ENCODE peak calls at places on chromosomes 5 and 9, in eight cellular contexts. One of them, this sample, is unnamed. For H3K36me3 and H3K27me3, the result is how much of the 10 kb centered on the place peaks cover.

GRCh38 chr5:31232273-31232888 is 38.9 kb downstream of the CDH6 start:
- DNase-seq in cardiac muscle cell: peak
- DNase-seq in iPS DF 6.9: peak
- DNase-seq in brain microvascular endothelial cell: peak
- DNase-seq in small intestine: peak
- DNase-seq in MM.1S: peak
- DNase-seq in CD8-positive, alpha-beta memory T cell: no peak
- DNase-seq in IMR-90: peak
- DNase-seq in this sample: peak

GRCh38 chr5:146345240-146345577 is 6.6 kb downstream of the POU4F3 start:
- DNase-seq in iPS DF 6.9: no peak
- DNase-seq in brain microvascular endothelial cell: no peak
- DNase-seq in small intestine: no peak
- DNase-seq in CD8-positive, alpha-beta memory T cell: no peak
- DNase-seq in IMR-90: no peak
- DNase-seq in cardiac muscle cell: no peak
- DNase-seq in MM.1S: no peak
- DNase-seq in this sample: peak

GRCh38 chr5:138533973-138534941 is 8.8 kb downstream of the ETF1 start:
- DNase-seq in iPS DF 6.9: no peak
- DNase-seq in cardiac muscle cell: no peak
- DNase-seq in small intestine: no peak
- DNase-seq in CD8-positive, alpha-beta memory T cell: no peak
- DNase-seq in IMR-90: no peak
- DNase-seq in brain microvascular endothelial cell: no peak
- DNase-seq in MM.1S: no peak
- DNase-seq in this sample: no peak

GRCh38 chr5:102545175-102545574 is 46.4 kb upstream of the SLCO6A1 start:
- DNase-seq in CD8-positive, alpha-beta memory T cell: no peak
- DNase-seq in iPS DF 6.9: peak
- DNase-seq in MM.1S: peak
- DNase-seq in brain microvascular endothelial cell: peak
- DNase-seq in cardiac muscle cell: peak
- DNase-seq in IMR-90: no peak
- DNase-seq in small intestine: no peak
- DNase-seq in this sample: peak

GRCh38 chr9:93133641-93134017 is 422 bp downstream of the NINJ1 start:
- DNase-seq in cardiac muscle cell: peak
- DNase-seq in CD8-positive, alpha-beta memory T cell: peak
- DNase-seq in MM.1S: peak
- DNase-seq in iPS DF 6.9: no peak
- DNase-seq in IMR-90: peak
- DNase-seq in small intestine: peak
- DNase-seq in brain microvascular endothelial cell: peak
- DNase-seq in this sample: peak

GRCh38 chr9:20980713-20981481 is 50.5 kb downstream of the HACD4 start:
- DNase-seq in cardiac muscle cell: peak
- DNase-seq in brain microvascular endothelial cell: peak
- DNase-seq in IMR-90: peak
- DNase-seq in MM.1S: no peak
- DNase-seq in small intestine: no peak
- DNase-seq in CD8-positive, alpha-beta memory T cell: no peak
- DNase-seq in iPS DF 6.9: no peak
- DNase-seq in this sample: no peak

GRCh38 chr9:123131258-123131657 is 97.8 kb downstream of the GPR21 start:
- DNase-seq in CD8-positive, alpha-beta memory T cell: no peak
- DNase-seq in brain microvascular endothelial cell: peak
- DNase-seq in small intestine: no peak
- DNase-seq in IMR-90: peak
- DNase-seq in iPS DF 6.9: no peak
- DNase-seq in MM.1S: no peak
- DNase-seq in cardiac muscle cell: peak
- DNase-seq in this sample: no peak

GRCh38 chr9:136666364-136667216 is 3.9 kb downstream of the EGFL7 start:
- DNase-seq in iPS DF 6.9: no peak
- DNase-seq in MM.1S: no peak
- DNase-seq in small intestine: no peak
- DNase-seq in IMR-90: no peak
- DNase-seq in cardiac muscle cell: no peak
- DNase-seq in brain microvascular endothelial cell: no peak
- DNase-seq in CD8-positive, alpha-beta memory T cell: no peak
- DNase-seq in this sample: peak

GRCh38 chr9:3875371-3876132 is 349.8 kb upstream of the RFX3 start:
- DNase-seq in brain microvascular endothelial cell: peak
- DNase-seq in small intestine: no peak
- DNase-seq in MM.1S: peak
- DNase-seq in cardiac muscle cell: peak
- DNase-seq in IMR-90: peak
- DNase-seq in CD8-positive, alpha-beta memory T cell: no peak
- DNase-seq in iPS DF 6.9: no peak
- DNase-seq in this sample: no peak

GRCh38 chr9:35814106-35814840 is 569 bp downstream of the HINT2 start:
- DNase-seq in MM.1S: peak
- DNase-seq in CD8-positive, alpha-beta memory T cell: peak
- DNase-seq in cardiac muscle cell: peak
- DNase-seq in IMR-90: peak
- DNase-seq in small intestine: peak
- DNase-seq in iPS DF 6.9: no peak
- DNase-seq in brain microvascular endothelial cell: no peak
- DNase-seq in this sample: peak

DNA sequence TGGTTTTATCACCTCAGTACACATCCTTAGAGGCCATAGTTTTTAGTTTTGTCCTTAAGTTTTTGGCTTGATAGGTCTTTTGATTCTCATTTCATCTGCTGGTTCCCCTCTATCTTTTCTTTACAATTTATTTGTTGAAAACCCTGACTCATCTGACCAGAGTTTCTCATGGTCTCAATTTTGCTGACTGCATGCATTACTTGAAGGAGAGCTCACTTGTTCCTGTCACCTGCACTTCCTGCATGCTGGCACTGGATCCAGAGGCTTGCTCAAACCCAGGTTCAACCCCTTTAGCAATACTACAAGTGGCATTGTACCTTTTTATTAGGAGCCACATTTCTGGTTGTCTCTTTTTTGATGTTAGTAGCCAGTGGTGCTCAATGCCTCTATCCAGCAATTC is 26.7 kb downstream of the FBXO10 start:
- DNase-seq in brain microvascular endothelial cell: no peak
- DNase-seq in small intestine: no peak
- DNase-seq in IMR-90: peak
- DNase-seq in CD8-positive, alpha-beta memory T cell: no peak
- DNase-seq in MM.1S: peak
- DNase-seq in cardiac muscle cell: no peak
- DNase-seq in iPS DF 6.9: no peak
- DNase-seq in this sample: no peak
- H3K4me3 ChIP-seq in brain microvascular endothelial cell: no peak
- H3K4me3 ChIP-seq in small intestine: no peak
- H3K4me3 ChIP-seq in IMR-90: no peak
- H3K4me3 ChIP-seq in CD8-positive, alpha-beta memory T cell: no peak
- H3K4me3 ChIP-seq in MM.1S: no peak
- H3K4me3 ChIP-seq in cardiac muscle cell: no peak
- H3K4me3 ChIP-seq in iPS DF 6.9: no peak
- H3K4me3 ChIP-seq in this sample: no peak

DNA sequence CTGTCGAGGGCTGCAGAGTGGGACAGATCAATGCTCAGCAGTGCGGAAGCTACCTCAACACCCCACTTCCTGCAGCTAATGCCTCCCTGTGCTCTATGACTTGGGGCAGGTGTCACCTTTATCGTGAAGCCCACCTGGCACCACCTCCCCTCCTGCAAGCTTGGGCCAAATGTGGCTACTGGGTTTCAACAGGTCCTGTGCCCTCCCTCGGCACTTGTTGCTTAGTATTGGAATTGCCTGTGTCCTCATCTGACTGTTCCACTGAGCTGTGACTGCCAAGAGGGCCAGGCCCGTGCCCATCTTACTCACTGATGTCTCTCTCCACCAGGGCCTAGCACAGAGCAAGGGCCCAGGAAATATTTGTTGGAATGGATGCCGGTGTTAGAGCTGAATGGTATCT is 9.4 kb downstream of the SLC27A4 start:
- DNase-seq in CD8-positive, alpha-beta memory T cell: no peak
- DNase-seq in cardiac muscle cell: no peak
- DNase-seq in small intestine: no peak
- DNase-seq in IMR-90: no peak
- DNase-seq in MM.1S: no peak
- DNase-seq in iPS DF 6.9: no peak
- DNase-seq in brain microvascular endothelial cell: no peak
- DNase-seq in this sample: no peak
- H3K36me3 ChIP-seq in CD8-positive, alpha-beta memory T cell: under half
- H3K36me3 ChIP-seq in cardiac muscle cell: under half
- H3K36me3 ChIP-seq in small intestine: under half
- H3K36me3 ChIP-seq in IMR-90: half or more
- H3K36me3 ChIP-seq in MM.1S: under half
- H3K36me3 ChIP-seq in iPS DF 6.9: under half
- H3K36me3 ChIP-seq in brain microvascular endothelial cell: under half
- H3K36me3 ChIP-seq in this sample: under half

DNA sequence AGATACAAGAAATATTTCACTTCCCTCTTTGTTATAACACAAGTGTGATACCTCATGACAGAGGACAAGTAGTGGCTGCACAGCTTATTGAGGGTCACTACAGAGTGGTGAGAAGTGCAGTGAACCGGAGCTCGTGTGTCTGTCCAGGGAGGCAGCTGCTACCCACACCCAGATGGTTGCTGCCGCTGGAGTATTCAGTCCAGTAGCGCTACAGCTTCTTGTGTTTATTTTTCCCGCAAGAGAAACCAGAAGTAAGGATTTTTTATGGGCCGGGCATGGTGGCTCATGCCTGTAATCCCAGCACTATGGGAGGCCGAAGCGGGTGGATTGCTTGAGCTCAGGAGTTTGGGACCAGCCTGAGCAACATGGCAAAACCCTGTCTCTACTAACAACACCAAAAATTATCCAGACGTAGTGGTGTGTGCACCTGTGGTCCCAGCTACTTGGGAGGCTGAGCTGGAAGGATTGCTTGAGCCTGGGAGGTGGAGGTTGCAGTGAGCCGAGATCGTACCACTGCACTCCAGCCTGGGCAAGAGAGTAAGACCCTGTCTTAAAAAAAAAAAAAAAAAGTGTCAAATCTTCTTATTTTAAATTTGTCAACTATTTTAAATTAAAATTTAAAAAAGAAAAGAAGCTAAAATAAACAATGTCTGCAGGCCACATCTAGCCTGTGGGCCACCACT is 213.5 kb upstream of the MSX2 start:
- DNase-seq in MM.1S: no peak
- DNase-seq in IMR-90: no peak
- DNase-seq in CD8-positive, alpha-beta memory T cell: no peak
- DNase-seq in small intestine: no peak
- DNase-seq in brain microvascular endothelial cell: no peak
- DNase-seq in iPS DF 6.9: no peak
- DNase-seq in cardiac muscle cell: no peak
- DNase-seq in this sample: no peak
- H3K27me3 ChIP-seq in MM.1S: under half
- H3K27me3 ChIP-seq in IMR-90: under half
- H3K27me3 ChIP-seq in CD8-positive, alpha-beta memory T cell: under half
- H3K27me3 ChIP-seq in small intestine: under half
- H3K27me3 ChIP-seq in brain microvascular endothelial cell: under half
- H3K27me3 ChIP-seq in iPS DF 6.9: under half
- H3K27me3 ChIP-seq in cardiac muscle cell: under half
- H3K27me3 ChIP-seq in this sample: under half

GRCh38 chr9:14300588-14300987 is 13.4 kb downstream of the NFIB start:
- DNase-seq in brain microvascular endothelial cell: no peak
- DNase-seq in IMR-90: no peak
- DNase-seq in cardiac muscle cell: no peak
- DNase-seq in MM.1S: no peak
- DNase-seq in iPS DF 6.9: no peak
- DNase-seq in CD8-positive, alpha-beta memory T cell: no peak
- DNase-seq in small intestine: no peak
- DNase-seq in this sample: no peak
- H3K4me3 ChIP-seq in brain microvascular endothelial cell: no peak
- H3K4me3 ChIP-seq in IMR-90: no peak
- H3K4me3 ChIP-seq in cardiac muscle cell: no peak
- H3K4me3 ChIP-seq in MM.1S: no peak
- H3K4me3 ChIP-seq in iPS DF 6.9: no peak
- H3K4me3 ChIP-seq in CD8-positive, alpha-beta memory T cell: no peak
- H3K4me3 ChIP-seq in small intestine: no peak
- H3K4me3 ChIP-seq in this sample: no peak

GRCh38 chr5:37552770-37553719 is 173.9 kb downstream of the WDR70 start:
- DNase-seq in brain microvascular endothelial cell: peak
- DNase-seq in IMR-90: peak
- DNase-seq in CD8-positive, alpha-beta memory T cell: no peak
- DNase-seq in cardiac muscle cell: peak
- DNase-seq in iPS DF 6.9: no peak
- DNase-seq in MM.1S: no peak
- DNase-seq in small intestine: no peak
- DNase-seq in this sample: no peak
- H3K36me3 ChIP-seq in brain microvascular endothelial cell: under half
- H3K36me3 ChIP-seq in IMR-90: under half
- H3K36me3 ChIP-seq in CD8-positive, alpha-beta memory T cell: under half
- H3K36me3 ChIP-seq in cardiac muscle cell: under half
- H3K36me3 ChIP-seq in iPS DF 6.9: under half
- H3K36me3 ChIP-seq in MM.1S: under half
- H3K36me3 ChIP-seq in small intestine: under half
- H3K36me3 ChIP-seq in this sample: under half